ENCODE peak calls at places on chromosomes 16 and 17, in six cellular contexts. W, S, E, O, I and V are unnamed samples.

GRCh38 chr16:46894011-46894672 is 10.0 kb downstream of the GPT2 start:
- DNase-seq in W (no peak), S (no peak), E (peak; percentile 27), O (no peak), I (peak; percentile 23), V (no peak)

GRCh38 chr17:59845595-59846390 is 47.0 kb downstream of the TUBD1 start:
- DNase-seq in W (no peak), S (no peak), E (no peak), O (peak; percentile 67), I (no peak), V (no peak)

GRCh38 chr17:2158011-2158410 is 103.1 kb downstream of the HIC1 start:
- DNase-seq in W (no peak), S (no peak), E (no peak), O (no peak), I (no peak), V (peak; percentile 70)

GRCh38 chr17:68346448-68346847 is 55.2 kb downstream of the ARSG start:
- DNase-seq in W (peak; percentile 22), S (peak; percentile 58), E (no peak), O (no peak), I (no peak), V (peak; percentile 88)

GRCh38 chr17:77808663-77809425 is 149.7 kb upstream of the TNRC6C start:
- DNase-seq in W (no peak), S (no peak), E (no peak), O (no peak), I (no peak), V (no peak)

GRCh38 chr16:63841271-63841670 is 1280.6 kb downstream of the CDH11 start:
- DNase-seq in W (no peak), S (no peak), E (no peak), O (no peak), I (no peak), V (no peak)

GRCh38 chr17:3738562-3739295 is 15.0 kb downstream of the HASPIN start:
- DNase-seq in W (peak; percentile 44), S (peak; percentile 39), E (no peak), O (peak; percentile 29), I (no peak), V (no peak)

GRCh38 chr17:66542967-66543525 is 240.6 kb downstream of the PRKCA start:
- DNase-seq in W (no peak), S (no peak), E (no peak), O (no peak), I (no peak), V (no peak)

GRCh38 chr17:81885869-81886548 is 5.4 kb downstream of the ALYREF start:
- DNase-seq in W (no peak), S (no peak), E (no peak), O (no peak), I (no peak), V (no peak)

GRCh38 chr17:69714659-69715058 is 300.2 kb downstream of the MAP2K6 start:
- DNase-seq in W (no peak), S (no peak), E (no peak), O (no peak), I (no peak), V (no peak)

GRCh38 chr17:8606415-8606814 is 24.1 kb downstream of the MYH10 start:
- DNase-seq in W (no peak), S (no peak), E (no peak), O (peak; percentile 75), I (no peak), V (no peak)

GRCh38 chr17:78356163-78356713 is 3.6 kb downstream of the SOCS3 start:
- DNase-seq in W (peak; percentile 87), S (peak; percentile 92), E (no peak), O (no peak), I (no peak), V (peak; percentile 95)

GRCh38 chr16:3879258-3879886 is 1.1 kb downstream of the CREBBP start:
- DNase-seq in W (no peak), S (no peak), E (no peak), O (no peak), I (no peak), V (no peak)

GRCh38 chr17:27577124-27577761 is 53.7 kb upstream of the LGALS9 start:
- DNase-seq in W (no peak), S (no peak), E (no peak), O (no peak), I (no peak), V (no peak)

GRCh38 chr16:35188288-35189155 is 1729.1 kb downstream of the TP53TG3F start:
- DNase-seq in W (no peak), S (no peak), E (no peak), O (no peak), I (no peak), V (no peak)

GRCh38 chr17:75414488-75414887 is 9.0 kb upstream of the GRB2 start:
- DNase-seq in W (no peak), S (no peak), E (no peak), O (no peak), I (no peak), V (no peak)

GRCh38 chr17:42422412-42422957 is 571 bp downstream of the CAVIN1 start:
- DNase-seq in W (peak; percentile 17), S (no peak), E (no peak), O (peak; percentile 43), I (peak; percentile 33), V (no peak)

GRCh38 chr16:84660973-84661372 is 12.7 kb downstream of the KLHL36 start:
- DNase-seq in W (no peak), S (no peak), E (no peak), O (no peak), I (no peak), V (no peak)